ENCODE peak calls at places on chromosomes 11 and 22, in ten cellular contexts. J is pancreas, R is adrenal gland, H is tibial artery, Q is colonic mucosa, F is A673, M is RWPE1, Y is nephron progenitor cell, O is AG09309, S is lower leg skin. D is an unnamed sample.

GRCh38 chr22:19991645-19992451 is 24.8 kb downstream of the ARVCF start:
- DNase-seq in Y (no peak), O (no peak), F (no peak), H (peak), S (no peak), M (no peak), J (no peak), R (no peak), Q (no peak), D (no peak)

GRCh38 chr11:44621140-44621681 is 55.7 kb downstream of the CD82 start:
- DNase-seq in J (peak), O (no peak), F (peak), R (peak), S (peak), H (peak), Q (peak), Y (peak), M (peak), D (peak)

GRCh38 chr11:2137202-2138071 is 1.8 kb downstream of the IGF2 start:
- DNase-seq in R (peak), O (no peak), J (peak), M (peak), H (peak), Q (peak), F (no peak), Y (peak), S (no peak), D (no peak)

GRCh38 chr11:17801166-17801565 is 66.6 kb downstream of the KCNC1 start:
- DNase-seq in S (no peak), F (no peak), M (no peak), Q (no peak), H (no peak), R (no peak), J (no peak), O (no peak), Y (no peak), D (no peak)

GRCh38 chr11:69014084-69014935 is 1.3 kb upstream of the MRGPRF start:
- DNase-seq in F (no peak), O (no peak), M (no peak), R (no peak), S (no peak), J (no peak), H (no peak), Y (peak), Q (peak), D (no peak)

GRCh38 chr22:23404689-23405365 is 175.3 kb downstream of the IGLL1 start:
- DNase-seq in R (peak), O (no peak), H (no peak), M (no peak), Q (no peak), S (no peak), J (no peak), F (peak), Y (no peak), D (peak)

GRCh38 chr11:82046778-82047177 is 686.9 kb downstream of the FAM181B start:
- DNase-seq in O (peak), Y (no peak), H (no peak), S (no peak), J (no peak), M (no peak), F (peak), R (no peak), Q (no peak), D (no peak)

GRCh38 chr11:11449327-11449726 is 96.3 kb upstream of the CSNK2A3 start:
- DNase-seq in F (no peak), Y (no peak), Q (no peak), O (no peak), R (no peak), J (no peak), S (no peak), H (no peak), M (no peak), D (no peak)

GRCh38 chr11:9330387-9331384 is 16.3 kb upstream of the TMEM41B start:
- DNase-seq in R (no peak), F (no peak), Y (no peak), M (peak), O (peak), H (no peak), J (no peak), S (no peak), Q (no peak), D (no peak)

GRCh38 chr11:115206365-115207022 is 297.7 kb downstream of the CADM1 start:
- DNase-seq in O (no peak), F (no peak), Q (no peak), M (no peak), R (no peak), Y (no peak), S (no peak), J (no peak), H (no peak), D (no peak)

GRCh38 chr22:30763815-30764686 is 69.4 kb downstream of the OSBP2 start:
- DNase-seq in J (no peak), Y (peak), Q (peak), S (peak), O (peak), H (no peak), R (peak), M (peak), F (peak), D (peak)

GRCh38 chr11:96333076-96333744 is 9.8 kb downstream of the MAML2 start:
- DNase-seq in H (no peak), Q (no peak), J (no peak), Y (no peak), R (no peak), O (peak), M (no peak), F (no peak), S (no peak), D (no peak)

GRCh38 chr11:20474176-20474950 is 86.8 kb downstream of the PRMT3 start:
- DNase-seq in Q (no peak), F (no peak), J (no peak), S (peak), M (no peak), O (no peak), Y (no peak), R (no peak), H (peak), D (no peak)

GRCh38 chr22:31150615-31151014 is 9.4 kb upstream of the RNF185 start:
- DNase-seq in H (no peak), M (no peak), Q (no peak), F (no peak), S (no peak), J (no peak), Y (no peak), R (no peak), O (no peak), D (no peak)

GRCh38 chr11:120182790-120183491 is 27.9 kb upstream of the OAF start:
- DNase-seq in Q (peak), M (peak), O (no peak), F (no peak), J (peak), Y (peak), S (peak), R (peak), H (no peak), D (no peak)

GRCh38 chr11:69718147-69718546 is 14.3 kb upstream of the FGF19 start:
- DNase-seq in S (no peak), F (peak), H (no peak), J (no peak), O (no peak), R (no peak), Y (peak), M (peak), Q (no peak), D (peak)

GRCh38 chr22:19891350-19892248 is 36.9 kb upstream of the GNB1L start:
- DNase-seq in H (no peak), O (no peak), Q (no peak), J (no peak), R (no peak), Y (no peak), S (no peak), M (peak), F (peak), D (peak)

GRCh38 chr11:100942016-100942415 is 187.6 kb downstream of the PGR start:
- DNase-seq in J (no peak), S (no peak), H (no peak), Q (no peak), Y (no peak), O (no peak), F (peak), M (no peak), R (peak), D (no peak)

GRCh38 chr11:115724709-115725108 is 220.5 kb upstream of the CADM1 start:
- DNase-seq in Y (no peak), M (no peak), F (no peak), Q (no peak), O (peak), H (no peak), S (no peak), J (no peak), R (no peak), D (no peak)

GRCh38 chr11:63609971-63610580 is 4.2 kb downstream of the PLAAT3 start:
- DNase-seq in H (no peak), J (no peak), Y (no peak), O (no peak), Q (no peak), M (no peak), F (no peak), S (no peak), R (no peak), D (no peak)

GRCh38 chr11:45266693-45267451 is 19.3 kb downstream of the SYT13 start:
- DNase-seq in R (no peak), J (no peak), O (no peak), S (no peak), H (no peak), Q (peak), F (peak), M (no peak), Y (peak), D (peak)

GRCh38 chr11:2862950-2863618 is 22.5 kb downstream of the CDKN1C start:
- DNase-seq in S (no peak), M (no peak), F (no peak), Q (no peak), O (no peak), J (no peak), H (no peak), Y (no peak), R (no peak), D (no peak)

GRCh38 chr11:60040109-60040508 is at the start of gene OOSP2:
- DNase-seq in M (no peak), Y (no peak), R (no peak), Q (no peak), H (no peak), O (no peak), F (no peak), J (no peak), S (no peak), D (no peak)

GRCh38 chr11:126360049-126360446 is 4.6 kb downstream of the ST3GAL4 start:
- DNase-seq in Q (no peak), H (no peak), R (peak), F (no peak), O (no peak), Y (no peak), S (no peak), M (no peak), J (no peak), D (no peak)

GRCh38 chr22:27512283-27512761 is 289.2 kb downstream of the MN1 start:
- DNase-seq in Y (no peak), R (peak), F (no peak), M (peak), S (peak), O (peak), Q (peak), J (peak), H (peak), D (no peak)

GRCh38 chr11:18010977-18011586 is 1.8 kb downstream of the SERGEF start:
- DNase-seq in H (no peak), Y (no peak), M (no peak), J (no peak), Q (no peak), R (no peak), O (no peak), F (no peak), S (no peak), D (no peak)

GRCh38 chr11:65791719-65792213 is 4.9 kb downstream of the OVOL1 start:
- DNase-seq in O (no peak), F (no peak), M (no peak), J (no peak), Y (no peak), Q (peak), H (no peak), S (peak), R (no peak), D (peak)

GRCh38 chr22:49303061-49303735 is 524.5 kb downstream of the BRD1 start:
- DNase-seq in R (peak), J (no peak), Y (no peak), M (no peak), O (no peak), S (no peak), Q (no peak), F (no peak), H (no peak), D (no peak)

GRCh38 chr11:36403661-36404060 is 106.4 kb downstream of the TRAF6 start:
- DNase-seq in F (no peak), R (no peak), Q (no peak), J (no peak), O (no peak), Y (no peak), M (no peak), H (no peak), S (no peak), D (no peak)
- TF ChIP-seq CTCF in F (no peak), R (no peak), Q (no peak), J (no peak), O (no peak), Y (no peak), M (no peak), H (no peak), S (no peak), D (no peak)

GRCh38 chr11:109426442-109426841 is 4.5 kb downstream of the C11orf87 start:
- DNase-seq in M (no peak), J (no peak), Q (no peak), H (no peak), R (no peak), S (no peak), F (peak), Y (no peak), O (no peak), D (no peak)
- TF ChIP-seq CTCF in M (no peak), J (no peak), Q (no peak), H (no peak), R (no peak), S (no peak), F (peak), Y (peak), O (peak), D (no peak)

GRCh38 chr11:72456651-72457050 is 22.3 kb upstream of the CLPB start:
- DNase-seq in M (no peak), Q (no peak), J (no peak), R (no peak), O (no peak), S (no peak), H (no peak), Y (no peak), F (no peak), D (no peak)

GRCh38 chr11:72451836-72452376 is 17.6 kb upstream of the CLPB start:
- DNase-seq in H (peak), M (no peak), S (no peak), R (no peak), J (no peak), F (no peak), O (no peak), Y (no peak), Q (no peak), D (no peak)

GRCh38 chr11:72460091-72460647 is 25.8 kb upstream of the CLPB start:
- DNase-seq in Q (no peak), J (no peak), M (no peak), H (no peak), Y (no peak), O (no peak), R (no peak), F (no peak), S (no peak), D (no peak)

DNA sequence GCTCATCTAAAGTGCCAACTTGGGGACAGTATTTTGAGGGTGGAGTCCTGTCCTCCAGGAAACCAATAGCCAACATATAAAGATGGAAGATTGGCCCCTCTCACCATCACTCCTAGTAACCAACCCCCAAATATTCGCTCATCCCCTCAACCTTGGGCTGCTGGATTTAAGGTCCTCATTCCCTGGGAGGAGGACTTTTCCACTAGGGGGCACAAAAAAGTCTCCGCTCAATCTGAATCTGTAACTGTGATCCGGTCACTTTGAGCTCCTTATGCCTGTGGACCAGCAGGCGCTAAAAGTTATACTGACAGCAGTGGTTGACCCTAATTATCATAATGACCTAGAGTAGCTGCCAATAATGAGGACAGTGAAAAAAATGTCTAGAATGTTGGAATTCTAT is 20.5 kb upstream of the CLPB start:
- DNase-seq in Q (no peak), R (no peak), M (no peak), O (no peak), F (no peak), J (no peak), Y (no peak), H (no peak), S (no peak), D (no peak)
- TF ChIP-seq CTCF in Q (no peak), R (no peak), M (no peak), O (no peak), F (peak), J (no peak), Y (no peak), H (no peak), S (no peak), D (no peak)

DNA sequence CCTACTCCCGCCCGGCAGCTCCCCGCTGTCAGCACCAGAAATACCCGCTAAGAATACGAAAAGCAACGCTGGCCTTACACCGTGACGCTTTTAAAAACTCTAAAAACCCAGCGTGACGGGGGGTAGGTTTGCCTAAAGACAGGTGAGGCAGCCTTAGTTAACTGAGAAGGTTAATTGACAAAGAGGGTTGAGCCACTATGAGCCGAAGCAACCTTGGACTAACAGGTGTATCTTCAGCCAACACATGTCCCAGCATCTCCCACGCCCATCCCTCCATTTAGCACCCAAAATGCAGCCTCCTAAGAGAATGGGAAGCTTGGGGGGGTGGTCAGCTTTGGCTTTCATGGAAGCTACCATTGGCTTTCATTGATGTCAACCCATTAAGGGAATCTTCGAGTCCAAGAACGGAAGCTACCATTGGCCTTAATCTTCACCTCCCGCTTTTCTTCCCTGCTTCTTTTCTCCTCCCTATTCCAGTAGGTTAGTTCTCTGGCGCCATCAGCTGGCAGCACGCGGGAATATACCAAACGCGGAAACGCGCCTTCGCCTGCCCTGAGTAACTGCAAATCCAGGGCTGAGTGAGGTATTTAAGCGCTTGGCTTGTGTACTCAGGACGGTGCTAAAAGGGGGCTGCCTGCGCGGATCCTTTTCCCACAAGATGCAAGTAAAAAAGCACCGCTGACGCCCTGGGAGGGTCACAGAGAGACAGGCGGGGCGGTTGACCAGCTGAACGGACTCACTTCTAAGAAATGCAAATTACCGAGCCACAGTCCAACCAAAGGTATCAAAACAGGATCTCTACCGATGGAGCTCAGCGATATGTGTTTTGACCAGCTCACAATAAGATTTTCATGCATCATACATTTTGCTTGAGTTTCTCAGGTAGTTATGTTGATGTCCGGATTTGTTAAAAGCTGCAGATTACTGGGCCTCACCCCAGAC is 38.5 kb upstream of the GLYATL1 start:
- DNase-seq in O (peak), F (peak), R (peak), J (peak), Y (peak), Q (peak), H (peak), S (peak), M (peak), D (peak)
- TF ChIP-seq CTCF in O (peak), F (peak), R (peak), J (peak), Y (peak), Q (peak), H (no peak), S (no peak), M (peak), D (peak)

GRCh38 chr11:12721816-12722604 is 47.8 kb downstream of the TEAD1 start:
- DNase-seq in F (no peak), Y (no peak), R (no peak), M (no peak), O (no peak), H (no peak), S (no peak), J (no peak), Q (no peak), D (no peak)
- TF ChIP-seq CTCF in F (no peak), Y (no peak), R (no peak), M (no peak), O (no peak), H (no peak), S (no peak), J (no peak), Q (no peak), D (no peak)

DNA sequence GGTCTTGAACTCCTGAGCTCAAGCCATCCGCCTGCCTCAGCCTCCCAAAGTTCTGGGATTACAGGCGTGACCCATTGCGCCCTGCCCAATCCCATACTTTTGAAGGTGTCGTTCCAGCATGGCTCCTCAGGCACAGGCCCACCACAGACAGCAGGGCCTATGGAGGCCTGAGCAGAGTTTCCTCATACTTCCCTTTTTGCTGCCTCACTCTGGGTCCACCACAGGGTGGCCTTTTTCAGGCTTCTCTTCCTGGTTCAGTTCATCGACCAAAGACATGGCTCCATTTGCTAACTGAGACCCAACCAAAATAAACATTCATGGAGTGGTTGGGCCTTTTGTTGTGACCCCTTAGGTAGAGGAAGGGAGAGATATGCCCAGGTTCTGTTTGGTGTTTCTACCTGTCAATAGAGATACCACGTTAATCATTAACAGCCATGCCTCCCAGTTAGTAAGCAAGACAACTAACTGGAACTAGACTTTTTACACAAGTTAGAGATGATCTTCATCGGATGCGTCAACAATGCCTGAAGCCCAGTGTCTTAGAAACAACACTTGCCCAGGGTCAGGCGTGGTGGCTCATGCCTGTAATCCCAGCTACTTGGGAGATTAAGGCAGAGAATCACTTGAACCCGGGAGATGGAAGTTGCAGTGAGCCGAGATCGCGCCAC is 35.1 kb downstream of the TRIOBP start:
- DNase-seq in J (no peak), Q (peak), M (no peak), R (no peak), Y (no peak), H (no peak), O (no peak), S (no peak), F (no peak), D (no peak)
- TF ChIP-seq CTCF in J (peak), Q (no peak), M (no peak), R (no peak), Y (no peak), H (no peak), O (no peak), S (no peak), F (no peak), D (peak)

DNA sequence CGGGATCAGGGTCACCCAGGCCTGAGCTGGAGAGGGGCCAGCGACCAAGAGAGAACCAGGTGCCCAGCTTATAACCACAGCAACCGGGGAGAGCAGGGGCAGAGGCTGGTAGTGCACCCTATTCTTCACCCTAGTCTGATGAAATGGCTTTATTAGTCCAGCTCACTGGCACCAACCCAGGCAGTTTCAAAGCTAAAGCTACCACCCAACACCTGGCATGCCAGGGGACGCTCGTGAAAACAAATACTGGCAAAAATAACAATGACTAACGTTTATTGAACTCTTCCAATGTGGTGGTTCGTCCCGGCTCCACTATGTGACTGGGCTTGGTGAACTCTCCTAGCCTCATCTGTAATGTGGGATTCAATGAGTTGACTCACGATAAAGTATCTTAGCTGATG is 30.6 kb downstream of the SCGB1A1 start:
- DNase-seq in J (no peak), S (no peak), O (no peak), Y (no peak), M (peak), H (no peak), F (no peak), R (no peak), Q (peak), D (no peak)
- TF ChIP-seq CTCF in J (no peak), S (no peak), O (no peak), Y (no peak), M (peak), H (no peak), F (no peak), R (no peak), Q (no peak), D (no peak)

D was measured in GM13976.